ENCODE peak calls at places on chromosomes 1 and 21, in six cellular contexts. One of them, this sample, is unnamed.

GRCh38 chr1:100671604-100672003 is 47.9 kb upstream of the VCAM1 start:
- DNase-seq in esophagus muscularis mucosa: no peak
- DNase-seq in GM23338: no peak
- DNase-seq in sigmoid colon: no peak
- DNase-seq in K562: no peak
- DNase-seq in endothelial cell of umbilical vein: peak
- DNase-seq in this sample: no peak

GRCh38 chr1:212401838-212402582 is 12.7 kb downstream of the PACC1 start:
- DNase-seq in esophagus muscularis mucosa: no peak
- DNase-seq in GM23338: no peak
- DNase-seq in sigmoid colon: no peak
- DNase-seq in K562: no peak
- DNase-seq in endothelial cell of umbilical vein: no peak
- DNase-seq in this sample: no peak

GRCh38 chr1:205950280-205950679 is 7.0 kb upstream of the SLC26A9 start:
- DNase-seq in esophagus muscularis mucosa: no peak
- DNase-seq in GM23338: no peak
- DNase-seq in sigmoid colon: peak
- DNase-seq in K562: no peak
- DNase-seq in endothelial cell of umbilical vein: no peak
- DNase-seq in this sample: peak

GRCh38 chr1:197776348-197777082 is 1.2 kb upstream of the DENND1B start:
- DNase-seq in esophagus muscularis mucosa: no peak
- DNase-seq in GM23338: no peak
- DNase-seq in sigmoid colon: no peak
- DNase-seq in K562: no peak
- DNase-seq in endothelial cell of umbilical vein: peak
- DNase-seq in this sample: no peak

GRCh38 chr1:16440150-16440479 is 409 bp upstream of the NECAP2 start:
- DNase-seq in esophagus muscularis mucosa: no peak
- DNase-seq in GM23338: peak
- DNase-seq in sigmoid colon: no peak
- DNase-seq in K562: no peak
- DNase-seq in endothelial cell of umbilical vein: no peak
- DNase-seq in this sample: peak

GRCh38 chr21:46605759-46606426 is 1.0 kb upstream of the S100B start:
- DNase-seq in esophagus muscularis mucosa: no peak
- DNase-seq in GM23338: no peak
- DNase-seq in sigmoid colon: no peak
- DNase-seq in K562: no peak
- DNase-seq in endothelial cell of umbilical vein: no peak
- DNase-seq in this sample: no peak

GRCh38 chr1:119964673-119965363 is 68.5 kb upstream of the ADAM30 start:
- DNase-seq in esophagus muscularis mucosa: no peak
- DNase-seq in GM23338: no peak
- DNase-seq in sigmoid colon: no peak
- DNase-seq in K562: no peak
- DNase-seq in endothelial cell of umbilical vein: no peak
- DNase-seq in this sample: no peak

GRCh38 chr1:207321790-207322530 is 482 bp downstream of the CD55 start:
- DNase-seq in esophagus muscularis mucosa: no peak
- DNase-seq in GM23338: peak
- DNase-seq in sigmoid colon: no peak
- DNase-seq in K562: peak
- DNase-seq in endothelial cell of umbilical vein: peak
- DNase-seq in this sample: no peak

GRCh38 chr1:162200096-162200847 is 130.8 kb downstream of the NOS1AP start:
- DNase-seq in esophagus muscularis mucosa: no peak
- DNase-seq in GM23338: no peak
- DNase-seq in sigmoid colon: no peak
- DNase-seq in K562: no peak
- DNase-seq in endothelial cell of umbilical vein: no peak
- DNase-seq in this sample: no peak

GRCh38 chr21:35075546-35075945 is 26.4 kb upstream of the RUNX1 start:
- DNase-seq in esophagus muscularis mucosa: no peak
- DNase-seq in GM23338: no peak
- DNase-seq in sigmoid colon: peak
- DNase-seq in K562: no peak
- DNase-seq in endothelial cell of umbilical vein: peak
- DNase-seq in this sample: no peak

GRCh38 chr21:33940846-33941245 is 25.2 kb upstream of the ATP5PO start:
- DNase-seq in esophagus muscularis mucosa: no peak
- DNase-seq in GM23338: no peak
- DNase-seq in sigmoid colon: no peak
- DNase-seq in K562: no peak
- DNase-seq in endothelial cell of umbilical vein: no peak
- DNase-seq in this sample: no peak

GRCh38 chr1:79657916-79658662 is 651.6 kb upstream of the ADGRL4 start:
- DNase-seq in esophagus muscularis mucosa: no peak
- DNase-seq in GM23338: peak
- DNase-seq in sigmoid colon: no peak
- DNase-seq in K562: no peak
- DNase-seq in endothelial cell of umbilical vein: no peak
- DNase-seq in this sample: no peak

GRCh38 chr1:160186246-160186645 is 4.1 kb upstream of the CASQ1 start:
- DNase-seq in esophagus muscularis mucosa: no peak
- DNase-seq in GM23338: no peak
- DNase-seq in sigmoid colon: no peak
- DNase-seq in K562: no peak
- DNase-seq in endothelial cell of umbilical vein: no peak
- DNase-seq in this sample: no peak

GRCh38 chr1:72066431-72066830 is 215.9 kb downstream of the NEGR1 start:
- DNase-seq in esophagus muscularis mucosa: no peak
- DNase-seq in GM23338: no peak
- DNase-seq in sigmoid colon: no peak
- DNase-seq in K562: no peak
- DNase-seq in endothelial cell of umbilical vein: no peak
- DNase-seq in this sample: no peak

GRCh38 chr1:26844389-26844788 is 17.9 kb downstream of the ZDHHC18 start:
- DNase-seq in esophagus muscularis mucosa: no peak
- DNase-seq in GM23338: no peak
- DNase-seq in sigmoid colon: no peak
- DNase-seq in K562: no peak
- DNase-seq in endothelial cell of umbilical vein: no peak
- DNase-seq in this sample: no peak

GRCh38 chr1:2404142-2404889 is 8.0 kb downstream of the PEX10 start:
- DNase-seq in esophagus muscularis mucosa: no peak
- DNase-seq in GM23338: no peak
- DNase-seq in sigmoid colon: no peak
- DNase-seq in K562: no peak
- DNase-seq in endothelial cell of umbilical vein: no peak
- DNase-seq in this sample: no peak

GRCh38 chr1:235919797-235920475 is 53.2 kb upstream of the LYST start:
- DNase-seq in esophagus muscularis mucosa: no peak
- DNase-seq in GM23338: no peak
- DNase-seq in sigmoid colon: no peak
- DNase-seq in K562: no peak
- DNase-seq in endothelial cell of umbilical vein: peak
- DNase-seq in this sample: no peak
- TF ChIP-seq CTCF in esophagus muscularis mucosa: no peak
- TF ChIP-seq CTCF in GM23338: no peak
- TF ChIP-seq CTCF in sigmoid colon: no peak
- TF ChIP-seq CTCF in K562: no peak
- TF ChIP-seq CTCF in endothelial cell of umbilical vein: no peak
- TF ChIP-seq CTCF in this sample: no peak

GRCh38 chr1:42993631-42994121 is 35.0 kb upstream of the SLC2A1 start:
- DNase-seq in esophagus muscularis mucosa: no peak
- DNase-seq in GM23338: no peak
- DNase-seq in sigmoid colon: no peak
- DNase-seq in K562: no peak
- DNase-seq in endothelial cell of umbilical vein: no peak
- DNase-seq in this sample: peak
- TF ChIP-seq POLR2AphosphoS5 in esophagus muscularis mucosa: no peak
- TF ChIP-seq POLR2AphosphoS5 in GM23338: no peak
- TF ChIP-seq POLR2AphosphoS5 in sigmoid colon: no peak
- TF ChIP-seq POLR2AphosphoS5 in K562: no peak
- TF ChIP-seq POLR2AphosphoS5 in endothelial cell of umbilical vein: no peak
- TF ChIP-seq POLR2AphosphoS5 in this sample: no peak

GRCh38 chr1:181386951-181387350 is 96.4 kb upstream of the CACNA1E start:
- DNase-seq in esophagus muscularis mucosa: no peak
- DNase-seq in GM23338: no peak
- DNase-seq in sigmoid colon: no peak
- DNase-seq in K562: no peak
- DNase-seq in endothelial cell of umbilical vein: no peak
- DNase-seq in this sample: no peak
- H3K4me3 ChIP-seq in esophagus muscularis mucosa: no peak
- H3K4me3 ChIP-seq in GM23338: no peak
- H3K4me3 ChIP-seq in sigmoid colon: no peak
- H3K4me3 ChIP-seq in K562: no peak
- H3K4me3 ChIP-seq in endothelial cell of umbilical vein: no peak
- H3K4me3 ChIP-seq in this sample: no peak

GRCh38 chr1:201126832-201127754 is at the start of gene ASCL5:
- DNase-seq in esophagus muscularis mucosa: no peak
- DNase-seq in GM23338: peak
- DNase-seq in sigmoid colon: no peak
- DNase-seq in K562: no peak
- DNase-seq in endothelial cell of umbilical vein: peak
- DNase-seq in this sample: no peak
- TF ChIP-seq CTCF in esophagus muscularis mucosa: no peak
- TF ChIP-seq CTCF in GM23338: no peak
- TF ChIP-seq CTCF in sigmoid colon: no peak
- TF ChIP-seq CTCF in K562: no peak
- TF ChIP-seq CTCF in endothelial cell of umbilical vein: no peak
- TF ChIP-seq CTCF in this sample: no peak

GRCh38 chr1:110874303-110875215 is 1.6 kb downstream of the CD53 start:
- DNase-seq in esophagus muscularis mucosa: no peak
- DNase-seq in GM23338: no peak
- DNase-seq in sigmoid colon: no peak
- DNase-seq in K562: peak
- DNase-seq in endothelial cell of umbilical vein: no peak
- DNase-seq in this sample: no peak

GRCh38 chr1:110870721-110871388 is 2.1 kb upstream of the CD53 start:
- DNase-seq in esophagus muscularis mucosa: no peak
- DNase-seq in GM23338: peak
- DNase-seq in sigmoid colon: no peak
- DNase-seq in K562: no peak
- DNase-seq in endothelial cell of umbilical vein: no peak
- DNase-seq in this sample: no peak

GRCh38 chr1:110873856-110874255 is 908 bp downstream of the CD53 start:
- DNase-seq in esophagus muscularis mucosa: no peak
- DNase-seq in GM23338: no peak
- DNase-seq in sigmoid colon: no peak
- DNase-seq in K562: no peak
- DNase-seq in endothelial cell of umbilical vein: no peak
- DNase-seq in this sample: no peak

GRCh38 chr1:110872366-110872744 is 593 bp upstream of the CD53 start:
- DNase-seq in esophagus muscularis mucosa: no peak
- DNase-seq in GM23338: no peak
- DNase-seq in sigmoid colon: no peak
- DNase-seq in K562: no peak
- DNase-seq in endothelial cell of umbilical vein: no peak
- DNase-seq in this sample: no peak

DNA sequence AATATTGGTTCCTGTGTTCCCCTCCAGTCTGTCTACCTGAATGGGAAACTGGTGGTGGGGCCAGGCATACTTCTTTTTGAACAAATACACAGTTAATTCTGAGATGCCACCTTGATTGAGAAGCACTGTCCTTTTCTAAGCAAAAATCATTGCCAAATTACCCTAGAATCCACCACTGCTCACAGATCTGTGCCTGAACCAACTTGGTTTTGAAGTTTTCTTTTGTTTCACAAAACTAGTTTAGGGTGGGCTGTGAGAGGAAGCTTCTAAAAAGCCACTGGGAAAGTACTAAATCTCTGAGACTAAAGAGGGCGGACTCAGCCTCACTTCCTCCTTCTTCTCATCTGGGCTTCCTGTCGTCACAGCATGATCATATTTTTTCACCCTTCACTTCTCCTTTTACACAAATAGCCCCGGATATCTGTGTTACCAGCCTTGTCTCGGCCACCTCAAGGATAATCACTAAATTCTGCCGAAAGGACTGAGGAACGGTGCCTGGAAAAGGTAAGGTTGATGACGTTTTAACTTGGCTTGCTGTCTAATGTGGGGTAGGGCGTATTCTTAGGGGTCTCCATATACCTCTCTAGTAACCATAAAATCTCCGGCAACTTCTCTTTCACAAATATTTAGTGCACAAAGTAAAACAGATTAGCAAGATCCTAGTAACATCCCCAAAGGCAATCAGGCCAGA is at the start of gene CD53:
- DNase-seq in esophagus muscularis mucosa: no peak
- DNase-seq in GM23338: no peak
- DNase-seq in sigmoid colon: no peak
- DNase-seq in K562: peak
- DNase-seq in endothelial cell of umbilical vein: no peak
- DNase-seq in this sample: no peak
- TF ChIP-seq POLR2AphosphoS5 in esophagus muscularis mucosa: peak
- TF ChIP-seq POLR2AphosphoS5 in GM23338: no peak
- TF ChIP-seq POLR2AphosphoS5 in sigmoid colon: peak
- TF ChIP-seq POLR2AphosphoS5 in K562: no peak
- TF ChIP-seq POLR2AphosphoS5 in endothelial cell of umbilical vein: no peak
- TF ChIP-seq POLR2AphosphoS5 in this sample: no peak

DNA sequence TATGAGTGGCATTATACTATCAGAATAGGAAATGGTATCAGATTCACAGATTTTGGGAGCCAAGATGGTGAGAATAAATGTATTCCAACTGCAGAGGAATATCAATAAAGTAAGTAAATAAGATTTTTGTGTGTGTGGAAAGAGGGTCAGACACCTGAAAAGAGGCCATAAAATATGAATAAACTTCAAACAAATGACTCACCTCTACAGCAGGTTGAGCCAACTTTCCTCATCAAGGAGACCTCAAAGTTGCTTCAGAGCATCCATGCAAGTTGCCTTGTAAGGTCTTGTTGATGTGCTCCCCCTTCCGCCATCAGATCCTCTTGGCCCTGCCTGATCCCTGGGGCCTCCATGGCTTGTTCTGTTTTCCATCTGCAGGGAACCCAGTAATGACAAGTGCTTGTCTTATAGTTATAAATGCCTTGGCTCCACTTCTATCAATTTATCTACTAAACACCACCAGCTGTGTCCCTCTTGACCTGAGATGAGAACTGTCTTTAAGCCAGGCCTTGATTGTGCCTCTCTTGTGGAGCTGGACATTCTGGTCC is 775.6 kb downstream of the LTN1 start:
- DNase-seq in esophagus muscularis mucosa: no peak
- DNase-seq in GM23338: no peak
- DNase-seq in sigmoid colon: no peak
- DNase-seq in K562: no peak
- DNase-seq in endothelial cell of umbilical vein: no peak
- DNase-seq in this sample: no peak
- H3K4me3 ChIP-seq in esophagus muscularis mucosa: no peak
- H3K4me3 ChIP-seq in GM23338: no peak
- H3K4me3 ChIP-seq in sigmoid colon: no peak
- H3K4me3 ChIP-seq in K562: no peak
- H3K4me3 ChIP-seq in endothelial cell of umbilical vein: no peak
- H3K4me3 ChIP-seq in this sample: no peak